ENCODE peak calls at places on chromosomes 12 and 14, in four cellular contexts. C, G, K and D are unnamed samples.

GRCh38 chr14:97458302-97459137 is 661.3 kb downstream of the VRK1 start:
- DNase-seq in C (peak), G (no peak), K (peak), D (peak)

GRCh38 chr14:58200480-58200841 is 512 bp downstream of the ACTR10 start:
- DNase-seq in C (no peak), G (peak), K (no peak), D (no peak)

GRCh38 chr12:57272337-57273151 is 21.6 kb upstream of the STAC3 start:
- DNase-seq in C (no peak), G (peak), K (no peak), D (no peak)

GRCh38 chr14:96945721-96946120 is 148.5 kb downstream of the VRK1 start:
- DNase-seq in C (no peak), G (no peak), K (no peak), D (no peak)

GRCh38 chr14:92780444-92780843 is 13.7 kb upstream of the GOLGA5 start:
- DNase-seq in C (no peak), G (peak), K (no peak), D (no peak)

GRCh38 chr14:54809767-54810166 is 92.9 kb downstream of the GCH1 start:
- DNase-seq in C (no peak), G (no peak), K (no peak), D (no peak)

GRCh38 chr14:26138764-26139445 is 458.9 kb downstream of the NOVA1 start:
- DNase-seq in C (no peak), G (no peak), K (peak), D (no peak)

GRCh38 chr14:62357362-62357761 is 595.1 kb downstream of the SNAPC1 start:
- DNase-seq in C (no peak), G (no peak), K (peak), D (no peak)

GRCh38 chr12:42091769-42092168 is 52.9 kb downstream of the GXYLT1 start:
- DNase-seq in C (no peak), G (peak), K (peak), D (no peak)

GRCh38 chr12:13941258-13942249 is 39.8 kb downstream of the GRIN2B start:
- DNase-seq in C (peak), G (peak), K (peak), D (no peak)

DNA sequence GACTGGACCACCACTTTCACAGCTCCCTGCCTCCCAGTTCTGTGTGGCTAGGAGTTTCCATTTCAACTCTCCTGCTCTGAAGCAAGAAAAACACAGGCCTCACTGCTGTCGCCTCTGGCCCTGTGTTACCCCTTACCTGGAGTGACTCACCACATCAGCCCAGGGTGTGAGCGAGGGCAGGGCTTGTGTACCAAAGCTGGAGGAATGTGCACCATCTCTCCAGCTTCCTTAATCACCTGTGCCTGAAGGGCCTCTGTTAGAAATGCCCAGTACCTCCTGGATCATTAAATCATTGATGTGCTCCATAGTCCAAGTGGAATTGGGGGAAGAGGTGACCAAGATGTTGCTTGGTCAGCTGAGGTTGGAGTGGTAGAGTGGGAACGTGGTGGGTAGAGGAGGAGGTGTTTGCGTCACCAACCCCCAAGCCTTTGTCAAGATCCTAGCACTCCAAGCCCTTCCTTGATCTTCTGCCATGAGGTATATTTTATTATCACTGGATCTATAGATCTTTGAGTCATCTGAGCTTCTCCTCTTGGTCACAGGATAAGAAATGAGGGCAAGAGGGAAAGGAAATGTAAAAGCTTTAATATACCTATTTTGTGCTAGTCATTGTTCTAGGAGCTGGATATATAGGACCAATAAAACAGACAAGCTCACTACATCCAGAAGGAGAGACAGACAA is 51.3 kb downstream of the SSPN start:
- DNase-seq in C (no peak), G (no peak), K (no peak), D (peak)
- H3K9ac ChIP-seq in C (no peak), G (no peak), K (no peak), D (no peak)

GRCh38 chr12:103457471-103457870 is 38.3 kb downstream of the C12orf42 start:
- DNase-seq in C (no peak), G (no peak), K (no peak), D (no peak)

GRCh38 chr12:103462675-103463074 is 33.1 kb downstream of the C12orf42 start:
- DNase-seq in C (no peak), G (no peak), K (no peak), D (no peak)
- H3K9ac ChIP-seq in C (no peak), G (no peak), K (no peak), D (no peak)

DNA sequence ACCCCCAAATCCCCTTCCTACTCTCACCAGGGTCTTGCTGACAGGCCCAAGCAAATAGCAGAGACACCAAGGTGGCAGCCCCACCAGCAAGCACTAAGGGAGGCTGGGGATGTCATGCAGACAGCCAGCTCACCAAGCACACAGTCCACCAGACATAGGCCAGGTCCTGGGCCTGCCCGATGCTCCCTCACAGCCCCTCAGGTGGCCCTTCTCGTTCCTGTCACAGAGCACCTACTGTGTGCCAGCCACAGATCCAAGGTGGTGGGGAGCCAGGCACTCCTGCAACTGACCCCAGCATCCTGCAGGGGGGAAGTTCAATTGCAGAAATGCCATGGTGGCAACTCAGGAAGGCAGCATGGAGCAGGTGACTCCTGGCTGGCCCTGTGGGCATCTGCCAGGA is 60.5 kb upstream of the PNMA1 start:
- DNase-seq in C (no peak), G (no peak), K (no peak), D (peak)
- H3K9ac ChIP-seq in C (no peak), G (no peak), K (no peak), D (no peak)

GRCh38 chr12:124593176-124593575 is 25.8 kb upstream of the NCOR2 start:
- DNase-seq in C (no peak), G (no peak), K (no peak), D (peak)
- H3K9ac ChIP-seq in C (no peak), G (no peak), K (no peak), D (no peak)

DNA sequence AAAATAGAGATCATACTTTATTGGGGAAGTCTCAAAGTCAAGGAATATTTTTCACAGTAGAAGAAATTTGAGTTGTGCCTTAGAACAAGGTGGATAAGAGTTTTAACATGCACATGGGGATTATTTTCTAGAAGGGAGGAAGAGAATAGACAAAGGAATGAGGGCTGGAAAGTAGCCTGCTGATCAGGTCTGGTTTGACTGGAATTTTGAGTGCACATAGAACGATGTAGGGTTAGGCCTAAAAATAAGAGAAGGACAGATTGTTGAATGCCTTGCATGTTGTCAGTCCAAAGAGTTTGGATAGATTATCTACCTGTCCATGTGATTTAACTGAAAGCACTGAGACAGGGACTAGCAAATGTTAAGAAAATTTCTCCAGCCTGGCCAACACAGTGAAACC is 87.2 kb downstream of the SRGAP1 start:
- DNase-seq in C (no peak), G (no peak), K (no peak), D (no peak)
- H3K9ac ChIP-seq in C (no peak), G (peak), K (no peak), D (no peak)

GRCh38 chr14:24110485-24110884 is 4.1 kb upstream of the DCAF11 start:
- DNase-seq in C (no peak), G (no peak), K (no peak), D (no peak)

GRCh38 chr14:24106672-24107271 is 7.8 kb upstream of the DCAF11 start:
- DNase-seq in C (no peak), G (no peak), K (no peak), D (no peak)

GRCh38 chr14:24110060-24110459 is 4.5 kb upstream of the DCAF11 start:
- DNase-seq in C (no peak), G (no peak), K (no peak), D (no peak)

GRCh38 chr14:24103451-24103850 is 9.3 kb downstream of the PCK2 start:
- DNase-seq in C (no peak), G (no peak), K (no peak), D (no peak)

GRCh38 chr14:24108336-24108874 is 6.2 kb upstream of the DCAF11 start:
- DNase-seq in C (no peak), G (no peak), K (no peak), D (no peak)
- H3K9ac ChIP-seq in C (no peak), G (no peak), K (no peak), D (peak)

GRCh38 chr12:15688838-15689237 is 100.3 kb downstream of the EPS8 start:
- DNase-seq in C (peak), G (no peak), K (peak), D (no peak)
- H3K9ac ChIP-seq in C (no peak), G (no peak), K (no peak), D (no peak)

GRCh38 chr12:45220366-45220931 is 4.6 kb downstream of the ANO6 start:
- DNase-seq in C (no peak), G (no peak), K (no peak), D (no peak)
- H3K9ac ChIP-seq in C (no peak), G (no peak), K (no peak), D (no peak)